ENCODE peak calls at places on chromosomes 11 and 22, in nine cellular contexts. One of them, this sample, is unnamed.

GRCh38 chr11:102268985-102269470 is 48.3 kb upstream of the BIRC3 start:
- DNase-seq in NCI-H1105: no peak
- DNase-seq in fibroblast of the aortic adventitia: no peak
- DNase-seq in T-cell: no peak
- DNase-seq in GM20000: no peak
- DNase-seq in HEK293T: no peak
- DNase-seq in sciatic nerve: no peak
- DNase-seq in frontal cortex: no peak
- DNase-seq in left colon: no peak
- DNase-seq in this sample: peak

GRCh38 chr11:118088531-118088930 is 1.8 kb upstream of the SMIM35 start:
- DNase-seq in NCI-H1105: no peak
- DNase-seq in fibroblast of the aortic adventitia: no peak
- DNase-seq in GM20000: no peak
- DNase-seq in HEK293T: no peak
- DNase-seq in left colon: peak
- DNase-seq in T-cell: no peak
- DNase-seq in sciatic nerve: no peak
- DNase-seq in frontal cortex: no peak
- DNase-seq in this sample: no peak

GRCh38 chr11:66950113-66950535 is 8.1 kb downstream of the PC start:
- DNase-seq in GM20000: no peak
- DNase-seq in sciatic nerve: no peak
- DNase-seq in frontal cortex: no peak
- DNase-seq in T-cell: no peak
- DNase-seq in HEK293T: peak
- DNase-seq in fibroblast of the aortic adventitia: peak
- DNase-seq in NCI-H1105: no peak
- DNase-seq in left colon: no peak
- DNase-seq in this sample: no peak

GRCh38 chr11:70857885-70858284 is 394.5 kb downstream of the SHANK2 start:
- DNase-seq in fibroblast of the aortic adventitia: no peak
- DNase-seq in sciatic nerve: no peak
- DNase-seq in T-cell: no peak
- DNase-seq in left colon: no peak
- DNase-seq in GM20000: no peak
- DNase-seq in NCI-H1105: no peak
- DNase-seq in frontal cortex: no peak
- DNase-seq in HEK293T: no peak
- DNase-seq in this sample: no peak

GRCh38 chr11:12111482-12112149 is 1.2 kb downstream of the MICAL2 start:
- DNase-seq in NCI-H1105: peak
- DNase-seq in GM20000: no peak
- DNase-seq in frontal cortex: no peak
- DNase-seq in fibroblast of the aortic adventitia: peak
- DNase-seq in HEK293T: no peak
- DNase-seq in sciatic nerve: no peak
- DNase-seq in left colon: peak
- DNase-seq in T-cell: no peak
- DNase-seq in this sample: no peak

GRCh38 chr22:46593211-46593676 is 26.9 kb upstream of the GRAMD4 start:
- DNase-seq in sciatic nerve: no peak
- DNase-seq in frontal cortex: no peak
- DNase-seq in fibroblast of the aortic adventitia: no peak
- DNase-seq in left colon: peak
- DNase-seq in T-cell: no peak
- DNase-seq in NCI-H1105: no peak
- DNase-seq in HEK293T: no peak
- DNase-seq in GM20000: peak
- DNase-seq in this sample: no peak

GRCh38 chr11:128342511-128343133 is 244.7 kb downstream of the ETS1 start:
- DNase-seq in NCI-H1105: no peak
- DNase-seq in fibroblast of the aortic adventitia: peak
- DNase-seq in GM20000: peak
- DNase-seq in T-cell: peak
- DNase-seq in left colon: peak
- DNase-seq in frontal cortex: no peak
- DNase-seq in sciatic nerve: no peak
- DNase-seq in HEK293T: no peak
- DNase-seq in this sample: peak

GRCh38 chr22:21570398-21570797 is 2.9 kb downstream of the UBE2L3 start:
- DNase-seq in frontal cortex: no peak
- DNase-seq in HEK293T: no peak
- DNase-seq in T-cell: no peak
- DNase-seq in sciatic nerve: no peak
- DNase-seq in NCI-H1105: no peak
- DNase-seq in left colon: no peak
- DNase-seq in GM20000: no peak
- DNase-seq in fibroblast of the aortic adventitia: no peak
- DNase-seq in this sample: no peak

GRCh38 chr11:19093976-19094375 is 23.0 kb upstream of the ZDHHC13 start:
- DNase-seq in fibroblast of the aortic adventitia: peak
- DNase-seq in left colon: no peak
- DNase-seq in T-cell: no peak
- DNase-seq in HEK293T: no peak
- DNase-seq in sciatic nerve: no peak
- DNase-seq in NCI-H1105: no peak
- DNase-seq in frontal cortex: no peak
- DNase-seq in GM20000: no peak
- DNase-seq in this sample: no peak

GRCh38 chr11:120564573-120565301 is 53.2 kb downstream of the GRIK4 start:
- DNase-seq in HEK293T: peak
- DNase-seq in left colon: no peak
- DNase-seq in NCI-H1105: peak
- DNase-seq in T-cell: no peak
- DNase-seq in fibroblast of the aortic adventitia: peak
- DNase-seq in GM20000: peak
- DNase-seq in frontal cortex: peak
- DNase-seq in sciatic nerve: peak
- DNase-seq in this sample: no peak

GRCh38 chr11:76102772-76103171 is 103.5 kb downstream of the WNT11 start:
- DNase-seq in frontal cortex: no peak
- DNase-seq in NCI-H1105: no peak
- DNase-seq in GM20000: no peak
- DNase-seq in HEK293T: no peak
- DNase-seq in sciatic nerve: no peak
- DNase-seq in left colon: peak
- DNase-seq in T-cell: no peak
- DNase-seq in fibroblast of the aortic adventitia: peak
- DNase-seq in this sample: no peak

GRCh38 chr22:41910599-41911291 is 4.1 kb downstream of the SHISA8 start:
- DNase-seq in HEK293T: no peak
- DNase-seq in fibroblast of the aortic adventitia: peak
- DNase-seq in sciatic nerve: no peak
- DNase-seq in NCI-H1105: no peak
- DNase-seq in left colon: no peak
- DNase-seq in GM20000: peak
- DNase-seq in frontal cortex: peak
- DNase-seq in T-cell: peak
- DNase-seq in this sample: no peak

This sample was measured in NCI-H2029 treated with DMSO at 0.1 percent for 48 hours.